ENCODE peak calls at places on chromosomes 5 and 9, in six cellular contexts. N, A, W, O, T and I are unnamed samples.

GRCh38 chr5:31811210-31811609 is 172.3 kb downstream of the PDZD2 start:
- DNase-seq in N (no peak), A (no peak), W (no peak), O (peak), T (no peak), I (no peak)

GRCh38 chr9:134474058-134474370 is 147.8 kb downstream of the RXRA start:
- DNase-seq in N (peak), A (no peak), W (no peak), O (no peak), T (no peak), I (no peak)

GRCh38 chr9:134396825-134397224 is 70.6 kb downstream of the RXRA start:
- DNase-seq in N (no peak), A (peak), W (no peak), O (no peak), T (peak), I (no peak)

GRCh38 chr9:136016221-136016881 is 55.2 kb upstream of the UBAC1 start:
- DNase-seq in N (no peak), A (no peak), W (no peak), O (no peak), T (no peak), I (no peak)

GRCh38 chr9:128245293-128246151 is 30.3 kb downstream of the GOLGA2 start:
- DNase-seq in N (no peak), A (no peak), W (peak), O (no peak), T (no peak), I (no peak)

GRCh38 chr9:95112436-95113280 is 204.9 kb downstream of the FANCC start:
- DNase-seq in N (no peak), A (no peak), W (no peak), O (no peak), T (no peak), I (no peak)

GRCh38 chr9:86664603-86665002 is 282.7 kb downstream of the GAS1 start:
- DNase-seq in N (no peak), A (no peak), W (no peak), O (no peak), T (no peak), I (no peak)

GRCh38 chr9:114387678-114388431 is at the start of gene AKNA:
- DNase-seq in N (peak), A (peak), W (peak), O (no peak), T (peak), I (peak)

GRCh38 chr9:126777733-126778132 is 27.1 kb upstream of the ZBTB43 start:
- DNase-seq in N (no peak), A (no peak), W (no peak), O (no peak), T (no peak), I (no peak)

GRCh38 chr5:171667341-171668096 is 118.1 kb upstream of the SMIM23 start:
- DNase-seq in N (peak), A (no peak), W (no peak), O (no peak), T (no peak), I (no peak)

GRCh38 chr9:99430301-99430700 is 208.2 kb downstream of the SEC61B start:
- DNase-seq in N (no peak), A (no peak), W (no peak), O (no peak), T (no peak), I (no peak)

GRCh38 chr5:1400936-1401335 is 44.3 kb downstream of the SLC6A3 start:
- DNase-seq in N (no peak), A (no peak), W (no peak), O (no peak), T (no peak), I (no peak)

GRCh38 chr9:117028103-117028858 is 341.2 kb downstream of the TRIM32 start:
- DNase-seq in N (no peak), A (no peak), W (no peak), O (no peak), T (no peak), I (no peak)

GRCh38 chr5:107301959-107302840 is 368.5 kb downstream of the EFNA5 start:
- DNase-seq in N (no peak), A (no peak), W (no peak), O (no peak), T (no peak), I (no peak)

GRCh38 chr5:179287631-179288030 is 57.6 kb downstream of the ADAMTS2 start:
- DNase-seq in N (no peak), A (no peak), W (no peak), O (no peak), T (no peak), I (no peak)

GRCh38 chr9:131400627-131401026 is 6.7 kb downstream of the PRRC2B start:
- DNase-seq in N (no peak), A (no peak), W (no peak), O (no peak), T (no peak), I (no peak)

GRCh38 chr9:75148551-75148950 is 60.2 kb downstream of the OSTF1 start:
- DNase-seq in N (no peak), A (peak), W (no peak), O (no peak), T (no peak), I (no peak)

GRCh38 chr9:99162759-99163364 is 57.9 kb downstream of the TGFBR1 start:
- DNase-seq in N (no peak), A (no peak), W (no peak), O (no peak), T (no peak), I (no peak)

GRCh38 chr5:176446884-176447537 is 1.2 kb upstream of the FAF2 start:
- DNase-seq in N (peak), A (no peak), W (peak), O (no peak), T (no peak), I (no peak)

GRCh38 chr5:112885001-112885400 is 23.9 kb downstream of the SRP19 start:
- DNase-seq in N (no peak), A (no peak), W (no peak), O (no peak), T (no peak), I (no peak)

GRCh38 chr9:2849943-2850342 is 6.0 kb upstream of the PUM3 start:
- DNase-seq in N (no peak), A (no peak), W (no peak), O (no peak), T (no peak), I (no peak)